ENCODE peak calls at places on chromosomes 2 and 18, in four cellular contexts. S, A, V and N are unnamed samples.

GRCh38 chr2:177396630-177397460 is 4.3 kb downstream of the AGPS start:
- DNase-seq in S (peak; percentile 74), A (no peak), V (no peak), N (no peak)

GRCh38 chr2:17934721-17935120 is 56.3 kb downstream of the KCNS3 start:
- DNase-seq in S (peak; percentile 58), A (no peak), V (peak; percentile 55), N (no peak)

GRCh38 chr18:73551211-73551610 is 596.4 kb downstream of the FBXO15 start:
- DNase-seq in S (no peak), A (no peak), V (no peak), N (no peak)

GRCh38 chr2:162989507-162989906 is 150.9 kb upstream of the KCNH7 start:
- DNase-seq in S (no peak), A (no peak), V (no peak), N (no peak)

GRCh38 chr2:51000849-51001617 is 30.9 kb downstream of the NRXN1 start:
- DNase-seq in S (no peak), A (no peak), V (no peak), N (no peak)

GRCh38 chr2:21038403-21039073 is 5.3 kb downstream of the APOB start:
- DNase-seq in S (peak; percentile 41), A (no peak), V (no peak), N (no peak)

GRCh38 chr18:62126776-62127175 is 60.1 kb downstream of the PIGN start:
- DNase-seq in S (no peak), A (no peak), V (no peak), N (no peak)

GRCh38 chr2:118774458-118775133 is 72.9 kb downstream of the EN1 start:
- DNase-seq in S (peak; percentile 24), A (no peak), V (no peak), N (peak; percentile 34)

GRCh38 chr2:64918220-64918886 is 70.8 kb upstream of the SLC1A4 start:
- DNase-seq in S (no peak), A (no peak), V (no peak), N (no peak)

GRCh38 chr2:238655131-238655860 is 192.6 kb upstream of the TWIST2 start:
- DNase-seq in S (no peak), A (no peak), V (no peak), N (no peak)

GRCh38 chr2:237064203-237065061 is 21.3 kb upstream of the COPS8 start:
- DNase-seq in S (no peak), A (no peak), V (no peak), N (no peak)

GRCh38 chr2:182553483-182553882 is 126.6 kb upstream of the PDE1A start:
- DNase-seq in S (no peak), A (no peak), V (no peak), N (no peak)

GRCh38 chr18:57446322-57446721 is 11.1 kb downstream of the ONECUT2 start:
- DNase-seq in S (no peak), A (peak; percentile 45), V (no peak), N (no peak)

GRCh38 chr2:3770724-3771415 is 67.5 kb downstream of the DCDC2C start:
- DNase-seq in S (no peak), A (no peak), V (no peak), N (no peak)

GRCh38 chr18:31233550-31234306 is 71.1 kb upstream of the DSC1 start:
- DNase-seq in S (no peak), A (no peak), V (no peak), N (no peak)

GRCh38 chr2:3487028-3487425 is 32.3 kb downstream of the ADI1 start:
- DNase-seq in S (no peak), A (no peak), V (no peak), N (no peak)

GRCh38 chr2:186365406-186365805 is 120.7 kb upstream of the ZC3H15 start:
- DNase-seq in S (no peak), A (no peak), V (no peak), N (no peak)

GRCh38 chr2:5932556-5933469 is 240.6 kb downstream of the SOX11 start:
- DNase-seq in S (no peak), A (no peak), V (no peak), N (no peak)

GRCh38 chr18:77376043-77376732 is 126.5 kb downstream of the GALR1 start:
- DNase-seq in S (no peak), A (no peak), V (no peak), N (no peak)

GRCh38 chr2:115162454-115163293 is 720.2 kb downstream of the DPP10 start:
- DNase-seq in S (no peak), A (no peak), V (no peak), N (no peak)

GRCh38 chr2:189350515-189351209 is 90.6 kb upstream of the WDR75 start:
- DNase-seq in S (peak; percentile 97), A (no peak), V (peak; percentile 73), N (no peak)

GRCh38 chr2:23541453-23542334 is 156.7 kb downstream of the KLHL29 start:
- DNase-seq in S (no peak), A (no peak), V (no peak), N (no peak)